ENCODE peak calls at places on chromosomes 5 and 9, in six cellular contexts. M, Q, C, X, U and O are unnamed samples.

GRCh38 chr5:14870347-14871083 is 1.1 kb downstream of the ANKH start:
- DNase-seq in C (no peak), Q (peak; percentile 57), U (peak; percentile 31), M (peak; percentile 24), X (no peak), O (no peak)

GRCh38 chr5:165460911-165461310 is 1955.5 kb downstream of the MAT2B start:
- DNase-seq in M (no peak), C (no peak), U (no peak), X (no peak), Q (no peak), O (no peak)

GRCh38 chr5:82855000-82855399 is 222.2 kb downstream of the TMEM167A start:
- DNase-seq in X (no peak), Q (no peak), C (no peak), M (no peak), U (no peak), O (no peak)

GRCh38 chr5:124088289-124089064 is 576.5 kb downstream of the CSNK1G3 start:
- DNase-seq in U (no peak), C (no peak), Q (no peak), X (no peak), M (no peak), O (no peak)

GRCh38 chr9:37969130-37969529 is 65.2 kb upstream of the SLC25A51 start:
- DNase-seq in Q (peak; percentile 96), U (no peak), X (peak; percentile 46), C (no peak), M (no peak), O (no peak)

GRCh38 chr5:2749514-2750025 is 1.9 kb downstream of the IRX2 start:
- DNase-seq in C (no peak), M (no peak), Q (no peak), X (no peak), U (no peak), O (no peak)

GRCh38 chr5:171957591-171958251 is 48.7 kb downstream of the FBXW11 start:
- DNase-seq in Q (no peak), C (no peak), U (peak; percentile 17), M (no peak), X (peak; percentile 43), O (no peak)

GRCh38 chr5:82413302-82414042 is 135.3 kb upstream of the RPS23 start:
- DNase-seq in C (peak; percentile 81), X (no peak), M (peak; percentile 45), Q (no peak), U (no peak), O (peak; percentile 81)

GRCh38 chr5:67960939-67961338 is 254.6 kb upstream of the PIK3R1 start:
- DNase-seq in M (no peak), U (no peak), X (no peak), C (no peak), Q (no peak), O (no peak)

GRCh38 chr5:10372726-10373709 is 19.5 kb downstream of the MARCHF6 start:
- DNase-seq in Q (no peak), U (no peak), X (no peak), C (no peak), M (no peak), O (no peak)

GRCh38 chr5:56985941-56986630 is 34.2 kb upstream of the MIER3 start:
- DNase-seq in X (no peak), M (no peak), Q (no peak), U (no peak), C (no peak), O (no peak)

GRCh38 chr5:31854181-31854624 is 215.3 kb downstream of the PDZD2 start:
- DNase-seq in C (no peak), U (no peak), M (peak; percentile 15), Q (peak; percentile 11), X (peak; percentile 45), O (peak; percentile 31)

GRCh38 chr9:137423810-137424291 is 658 bp downstream of the NOXA1 start:
- DNase-seq in X (no peak), M (no peak), Q (no peak), C (no peak), U (no peak), O (no peak)

GRCh38 chr5:142929602-142930001 is 159.4 kb downstream of the ARHGAP26 start:
- DNase-seq in Q (no peak), M (no peak), U (no peak), X (no peak), C (no peak), O (no peak)

GRCh38 chr9:28821240-28821639 is 1248.0 kb upstream of the C9orf72 start:
- DNase-seq in M (no peak), C (no peak), U (no peak), X (no peak), Q (no peak), O (no peak)

GRCh38 chr5:7209583-7210139 is 186.3 kb upstream of the ADCY2 start:
- DNase-seq in Q (peak; percentile 14), X (peak; percentile 28), M (no peak), U (no peak), C (no peak), O (no peak)

GRCh38 chr9:108153391-108153790 is 663.8 kb upstream of the KLF4 start:
- DNase-seq in X (no peak), C (no peak), Q (no peak), M (no peak), U (no peak), O (no peak)

GRCh38 chr5:76522103-76522942 is 100.9 kb downstream of the F2RL2 start:
- DNase-seq in C (no peak), U (no peak), Q (no peak), X (no peak), M (no peak), O (no peak)

GRCh38 chr5:176501333-176501732 is 35.9 kb downstream of the RNF44 start:
- DNase-seq in Q (no peak), X (no peak), U (no peak), C (peak; percentile 60), M (peak; percentile 65), O (peak; percentile 54)

GRCh38 chr5:67679184-67679855 is 482.7 kb upstream of the CD180 start:
- DNase-seq in C (no peak), M (no peak), X (no peak), U (no peak), Q (no peak), O (no peak)

GRCh38 chr5:150577378-150577777 is 63.1 kb upstream of the SYNPO start:
- DNase-seq in X (no peak), M (no peak), C (no peak), U (no peak), Q (no peak), O (no peak)

GRCh38 chr9:5626727-5627634 is 1.9 kb upstream of the RIC1 start:
- DNase-seq in X (peak; percentile 69), U (no peak), M (peak; percentile 31), C (peak; percentile 91), Q (peak; percentile 41), O (no peak)